ENCODE peak calls at places on chromosomes 7 and 10, in six cellular contexts. One of them, this sample, is unnamed.
A peak's percentile ranks its signal among the peaks of the same experiment; 100 is the strongest.

GRCh38 chr7:152872745-152873118 is 113.2 kb downstream of the ACTR3B start:
- DNase-seq in CD4-positive, alpha-beta T cell: no peak
- DNase-seq in suprapubic skin: no peak
- DNase-seq in fibroblast of villous mesenchyme: no peak
- DNase-seq in RWPE1: no peak
- DNase-seq in Calu3: no peak
- DNase-seq in this sample: no peak

GRCh38 chr7:80089341-80089740 is 45.3 kb upstream of the GNAI1 start:
- DNase-seq in CD4-positive, alpha-beta T cell: no peak
- DNase-seq in suprapubic skin: no peak
- DNase-seq in fibroblast of villous mesenchyme: peak; percentile 86
- DNase-seq in RWPE1: no peak
- DNase-seq in Calu3: no peak
- DNase-seq in this sample: no peak

GRCh38 chr7:84372155-84372621 is 177.6 kb upstream of the SEMA3A start:
- DNase-seq in CD4-positive, alpha-beta T cell: no peak
- DNase-seq in suprapubic skin: no peak
- DNase-seq in fibroblast of villous mesenchyme: peak; percentile 74
- DNase-seq in RWPE1: peak; percentile 42
- DNase-seq in Calu3: peak; percentile 2
- DNase-seq in this sample: no peak

GRCh38 chr7:159117366-159118219 is 27.1 kb downstream of the VIPR2 start:
- DNase-seq in CD4-positive, alpha-beta T cell: no peak
- DNase-seq in suprapubic skin: peak; percentile 72
- DNase-seq in fibroblast of villous mesenchyme: no peak
- DNase-seq in RWPE1: no peak
- DNase-seq in Calu3: no peak
- DNase-seq in this sample: no peak

GRCh38 chr10:76080991-76081390 is 649.6 kb downstream of the LRMDA start:
- DNase-seq in CD4-positive, alpha-beta T cell: no peak
- DNase-seq in suprapubic skin: no peak
- DNase-seq in fibroblast of villous mesenchyme: peak; percentile 29
- DNase-seq in RWPE1: no peak
- DNase-seq in Calu3: no peak
- DNase-seq in this sample: no peak

GRCh38 chr10:60208676-60209269 is 180.9 kb downstream of the ANK3 start:
- DNase-seq in CD4-positive, alpha-beta T cell: no peak
- DNase-seq in suprapubic skin: no peak
- DNase-seq in fibroblast of villous mesenchyme: peak; percentile 55
- DNase-seq in RWPE1: peak; percentile 20
- DNase-seq in Calu3: peak; percentile 19
- DNase-seq in this sample: no peak

GRCh38 chr10:132203256-132204077 is 16.7 kb downstream of the DPYSL4 start:
- DNase-seq in CD4-positive, alpha-beta T cell: no peak
- DNase-seq in suprapubic skin: no peak
- DNase-seq in fibroblast of villous mesenchyme: no peak
- DNase-seq in RWPE1: no peak
- DNase-seq in Calu3: no peak
- DNase-seq in this sample: no peak

GRCh38 chr7:35694161-35694783 is 663 bp downstream of the HERPUD2 start:
- DNase-seq in CD4-positive, alpha-beta T cell: no peak
- DNase-seq in suprapubic skin: no peak
- DNase-seq in fibroblast of villous mesenchyme: peak; percentile 27
- DNase-seq in RWPE1: no peak
- DNase-seq in Calu3: peak; percentile 60
- DNase-seq in this sample: no peak

GRCh38 chr10:104318096-104318725 is 20.1 kb downstream of the ITPRIP start:
- DNase-seq in CD4-positive, alpha-beta T cell: no peak
- DNase-seq in suprapubic skin: no peak
- DNase-seq in fibroblast of villous mesenchyme: no peak
- DNase-seq in RWPE1: no peak
- DNase-seq in Calu3: no peak
- DNase-seq in this sample: no peak

GRCh38 chr7:96414931-96415292 is 93.0 kb upstream of the SLC25A13 start:
- DNase-seq in CD4-positive, alpha-beta T cell: peak; percentile 4
- DNase-seq in suprapubic skin: no peak
- DNase-seq in fibroblast of villous mesenchyme: peak; percentile 34
- DNase-seq in RWPE1: peak; percentile 10
- DNase-seq in Calu3: peak; percentile 44
- DNase-seq in this sample: no peak

DNA sequence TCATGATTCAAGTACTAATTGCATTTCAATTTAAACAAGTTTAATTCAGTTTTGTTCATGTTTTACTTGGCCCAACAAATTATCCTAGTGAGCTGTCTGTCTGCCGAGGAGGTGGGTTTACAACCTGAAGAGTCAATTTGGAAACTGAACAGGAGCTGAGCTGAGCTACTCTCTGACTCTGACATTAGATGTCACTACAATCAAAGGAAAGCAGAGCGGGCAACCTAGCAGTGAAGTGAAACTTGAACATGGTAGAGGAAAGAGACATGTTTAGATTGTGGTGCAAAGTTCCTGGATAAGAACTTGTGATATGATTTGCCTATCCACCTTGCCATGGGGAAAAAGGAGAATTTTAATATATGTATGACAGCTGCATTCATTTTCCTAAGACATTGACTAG is 9.6 kb upstream of the AGR3 start:
- DNase-seq in CD4-positive, alpha-beta T cell: no peak
- DNase-seq in suprapubic skin: no peak
- DNase-seq in fibroblast of villous mesenchyme: peak; percentile 65
- DNase-seq in RWPE1: peak; percentile 43
- DNase-seq in Calu3: peak; percentile 76
- DNase-seq in this sample: no peak
- TF ChIP-seq CTCF in CD4-positive, alpha-beta T cell: no peak
- TF ChIP-seq CTCF in suprapubic skin: no peak
- TF ChIP-seq CTCF in fibroblast of villous mesenchyme: peak; percentile 72
- TF ChIP-seq CTCF in RWPE1: peak; percentile 70
- TF ChIP-seq CTCF in Calu3: peak; percentile 68
- TF ChIP-seq CTCF in this sample: no peak

GRCh38 chr7:47233996-47234395 is 347.9 kb downstream of the TNS3 start:
- DNase-seq in CD4-positive, alpha-beta T cell: no peak
- DNase-seq in suprapubic skin: no peak
- DNase-seq in fibroblast of villous mesenchyme: no peak
- DNase-seq in RWPE1: no peak
- DNase-seq in Calu3: no peak
- DNase-seq in this sample: no peak

GRCh38 chr7:47236480-47237208 is 345.3 kb downstream of the TNS3 start:
- DNase-seq in CD4-positive, alpha-beta T cell: no peak
- DNase-seq in suprapubic skin: no peak
- DNase-seq in fibroblast of villous mesenchyme: peak; percentile 31
- DNase-seq in RWPE1: no peak
- DNase-seq in Calu3: no peak
- DNase-seq in this sample: no peak

GRCh38 chr7:47231081-47231480 is 350.8 kb downstream of the TNS3 start:
- DNase-seq in CD4-positive, alpha-beta T cell: no peak
- DNase-seq in suprapubic skin: no peak
- DNase-seq in fibroblast of villous mesenchyme: no peak
- DNase-seq in RWPE1: no peak
- DNase-seq in Calu3: no peak
- DNase-seq in this sample: no peak

GRCh38 chr7:47231627-47232026 is 350.3 kb downstream of the TNS3 start:
- DNase-seq in CD4-positive, alpha-beta T cell: no peak
- DNase-seq in suprapubic skin: no peak
- DNase-seq in fibroblast of villous mesenchyme: no peak
- DNase-seq in RWPE1: no peak
- DNase-seq in Calu3: no peak
- DNase-seq in this sample: no peak

GRCh38 chr7:47232751-47233412 is 349.0 kb downstream of the TNS3 start:
- DNase-seq in CD4-positive, alpha-beta T cell: no peak
- DNase-seq in suprapubic skin: no peak
- DNase-seq in fibroblast of villous mesenchyme: no peak
- DNase-seq in RWPE1: no peak
- DNase-seq in Calu3: no peak
- DNase-seq in this sample: no peak
- TF ChIP-seq CTCF in CD4-positive, alpha-beta T cell: no peak
- TF ChIP-seq CTCF in suprapubic skin: no peak
- TF ChIP-seq CTCF in fibroblast of villous mesenchyme: peak; percentile 27
- TF ChIP-seq CTCF in RWPE1: no peak
- TF ChIP-seq CTCF in Calu3: no peak
- TF ChIP-seq CTCF in this sample: no peak

DNA sequence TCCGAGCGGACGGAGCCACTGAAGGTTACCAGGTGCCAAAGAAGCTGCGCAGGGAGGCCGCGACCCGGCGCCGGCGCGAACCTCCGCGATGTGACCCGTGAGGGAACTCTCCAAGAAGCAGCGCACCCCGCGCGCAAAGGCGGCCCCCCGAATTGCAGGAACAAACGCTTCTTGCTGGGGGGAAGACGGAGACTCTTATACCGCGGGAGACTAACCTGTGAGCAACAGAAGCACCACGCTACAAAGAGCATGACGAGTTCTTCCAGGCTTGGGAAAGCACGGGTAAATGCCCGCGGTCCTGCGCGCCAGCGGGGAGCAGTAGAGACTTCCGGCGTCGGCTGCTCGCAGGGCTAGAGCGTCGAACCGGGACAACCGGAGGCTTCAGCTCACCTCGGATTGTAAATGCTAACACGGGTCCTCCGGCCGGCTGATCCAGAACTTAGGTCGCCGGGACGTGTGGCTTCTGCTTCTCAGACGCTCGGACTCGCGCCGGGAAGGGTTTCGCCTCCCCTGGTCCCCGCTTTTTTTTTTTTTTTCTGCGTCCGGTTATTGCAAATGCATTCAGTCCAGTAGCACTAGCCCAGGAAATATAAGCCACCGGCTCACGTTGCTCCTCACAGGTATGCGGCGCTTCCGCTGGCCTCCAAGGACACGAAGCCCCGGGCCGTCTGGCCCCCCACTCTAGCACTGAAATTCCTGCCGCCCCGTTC is at the start of gene COA1:
- DNase-seq in CD4-positive, alpha-beta T cell: peak; percentile 71
- DNase-seq in suprapubic skin: peak; percentile 92
- DNase-seq in fibroblast of villous mesenchyme: peak; percentile 90
- DNase-seq in RWPE1: peak; percentile 86
- DNase-seq in Calu3: peak; percentile 90
- DNase-seq in this sample: peak; percentile 50
- TF ChIP-seq CTCF in CD4-positive, alpha-beta T cell: no peak
- TF ChIP-seq CTCF in suprapubic skin: no peak
- TF ChIP-seq CTCF in fibroblast of villous mesenchyme: peak; percentile 10
- TF ChIP-seq CTCF in RWPE1: no peak
- TF ChIP-seq CTCF in Calu3: no peak
- TF ChIP-seq CTCF in this sample: no peak

GRCh38 chr7:115146148-115146547 is 224.3 kb downstream of the MDFIC start:
- DNase-seq in CD4-positive, alpha-beta T cell: no peak
- DNase-seq in suprapubic skin: no peak
- DNase-seq in fibroblast of villous mesenchyme: no peak
- DNase-seq in RWPE1: peak; percentile 49
- DNase-seq in Calu3: peak; percentile 53
- DNase-seq in this sample: no peak
- TF ChIP-seq CTCF in CD4-positive, alpha-beta T cell: no peak
- TF ChIP-seq CTCF in suprapubic skin: no peak
- TF ChIP-seq CTCF in fibroblast of villous mesenchyme: no peak
- TF ChIP-seq CTCF in RWPE1: no peak
- TF ChIP-seq CTCF in Calu3: no peak
- TF ChIP-seq CTCF in this sample: no peak

DNA sequence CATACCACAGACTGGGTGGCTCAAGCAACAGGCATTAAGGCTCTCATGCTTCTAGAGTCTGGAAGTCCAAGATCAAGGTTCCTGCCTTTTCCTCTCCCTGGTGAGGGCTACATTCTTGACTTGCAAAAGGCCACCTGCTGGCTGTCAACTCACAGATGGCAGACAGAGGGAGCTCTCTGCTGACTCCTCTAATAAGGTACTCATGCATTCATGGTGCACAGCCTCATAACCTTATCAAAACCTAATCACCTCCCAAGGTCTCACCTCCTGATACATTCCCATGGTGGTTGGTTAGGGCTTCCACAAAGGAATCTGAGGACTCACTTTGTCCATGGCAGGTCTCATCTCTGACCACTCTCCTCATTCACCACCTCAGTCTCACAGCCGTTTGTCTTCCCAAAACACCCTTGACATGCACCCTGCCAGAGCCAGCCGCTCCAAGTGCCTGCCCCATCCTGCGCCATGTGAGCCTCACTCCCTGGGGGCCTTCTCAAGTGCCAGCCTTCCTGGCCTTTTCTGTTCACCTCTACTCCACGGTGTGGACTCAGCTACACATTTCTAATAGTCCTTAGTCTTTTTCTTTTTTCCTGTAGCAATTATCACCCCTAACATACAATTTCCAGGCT is 400.3 kb upstream of the ADARB2 start:
- DNase-seq in CD4-positive, alpha-beta T cell: no peak
- DNase-seq in suprapubic skin: no peak
- DNase-seq in fibroblast of villous mesenchyme: no peak
- DNase-seq in RWPE1: peak; percentile 47
- DNase-seq in Calu3: peak; percentile 8
- DNase-seq in this sample: no peak
- TF ChIP-seq CTCF in CD4-positive, alpha-beta T cell: no peak
- TF ChIP-seq CTCF in suprapubic skin: no peak
- TF ChIP-seq CTCF in fibroblast of villous mesenchyme: no peak
- TF ChIP-seq CTCF in RWPE1: no peak
- TF ChIP-seq CTCF in Calu3: no peak
- TF ChIP-seq CTCF in this sample: no peak

DNA sequence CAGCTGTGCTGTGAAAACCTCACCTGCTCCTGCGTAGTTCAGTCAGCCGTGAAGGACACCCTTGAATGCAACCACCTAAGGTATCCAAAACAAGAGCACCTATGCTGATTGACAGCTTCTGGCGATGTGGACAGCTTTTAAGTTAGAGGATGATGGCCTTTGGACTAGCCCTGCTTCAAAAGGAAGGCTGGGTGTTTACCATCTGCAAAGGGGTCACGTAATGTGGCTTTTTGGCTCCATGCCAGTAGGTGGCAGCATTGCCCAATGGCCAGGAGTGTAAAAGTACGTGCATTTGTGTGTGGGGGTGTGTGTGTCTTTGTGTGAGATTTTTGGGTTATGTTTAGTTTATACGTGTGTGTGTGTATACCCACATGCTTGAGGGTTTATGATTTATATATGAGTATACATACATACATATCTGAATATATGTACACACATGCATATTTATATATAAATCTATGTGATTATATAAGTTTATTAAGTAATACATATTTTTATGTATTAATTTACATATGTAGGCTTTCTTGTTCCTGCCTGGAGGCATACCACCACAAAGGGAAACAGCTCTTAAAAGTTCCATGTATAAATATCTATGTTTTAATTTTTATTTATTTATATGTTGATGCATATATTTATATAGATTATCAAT is 236.3 kb upstream of the ANKRD30A start:
- DNase-seq in CD4-positive, alpha-beta T cell: no peak
- DNase-seq in suprapubic skin: no peak
- DNase-seq in fibroblast of villous mesenchyme: peak; percentile 13
- DNase-seq in RWPE1: peak; percentile 6
- DNase-seq in Calu3: peak; percentile 60
- DNase-seq in this sample: no peak
- TF ChIP-seq CTCF in CD4-positive, alpha-beta T cell: peak; percentile 17
- TF ChIP-seq CTCF in suprapubic skin: no peak
- TF ChIP-seq CTCF in fibroblast of villous mesenchyme: peak; percentile 33
- TF ChIP-seq CTCF in RWPE1: peak; percentile 24
- TF ChIP-seq CTCF in Calu3: peak; percentile 21
- TF ChIP-seq CTCF in this sample: no peak